ENCODE peak calls at places on chromosomes 3 and 15, in seven cellular contexts. One of them, this sample, is unnamed.

GRCh38 chr3:140180603-140181002 is 245.6 kb downstream of the CLSTN2 start:
- DNase-seq in IMR-90: no peak
- DNase-seq in body of pancreas: no peak
- DNase-seq in A549: no peak
- DNase-seq in NB4: no peak
- DNase-seq in breast epithelium: no peak
- DNase-seq in heart left ventricle: no peak
- DNase-seq in this sample: no peak

GRCh38 chr15:98560338-98560737 is 88.0 kb upstream of the IGF1R start:
- DNase-seq in IMR-90: no peak
- DNase-seq in body of pancreas: no peak
- DNase-seq in A549: no peak
- DNase-seq in NB4: no peak
- DNase-seq in breast epithelium: no peak
- DNase-seq in heart left ventricle: no peak
- DNase-seq in this sample: no peak

GRCh38 chr3:10004960-10005564 is 18.4 kb upstream of the EMC3 start:
- DNase-seq in IMR-90: no peak
- DNase-seq in body of pancreas: no peak
- DNase-seq in A549: no peak
- DNase-seq in NB4: no peak
- DNase-seq in breast epithelium: no peak
- DNase-seq in heart left ventricle: no peak
- DNase-seq in this sample: no peak

GRCh38 chr3:108408883-108409612 is 101.3 kb downstream of the MYH15 start:
- DNase-seq in IMR-90: no peak
- DNase-seq in body of pancreas: no peak
- DNase-seq in A549: no peak
- DNase-seq in NB4: no peak
- DNase-seq in breast epithelium: no peak
- DNase-seq in heart left ventricle: no peak
- DNase-seq in this sample: no peak

GRCh38 chr3:18389108-18389733 is 35.9 kb downstream of the SATB1 start:
- DNase-seq in IMR-90: peak; percentile 5
- DNase-seq in body of pancreas: peak; percentile 5
- DNase-seq in A549: no peak
- DNase-seq in NB4: peak; percentile 38
- DNase-seq in breast epithelium: no peak
- DNase-seq in heart left ventricle: no peak
- DNase-seq in this sample: no peak

GRCh38 chr3:134341391-134341790 is 32.9 kb downstream of the AMOTL2 start:
- DNase-seq in IMR-90: no peak
- DNase-seq in body of pancreas: no peak
- DNase-seq in A549: no peak
- DNase-seq in NB4: no peak
- DNase-seq in breast epithelium: no peak
- DNase-seq in heart left ventricle: no peak
- DNase-seq in this sample: peak; percentile 13

GRCh38 chr3:121924734-121925133 is 30.5 kb downstream of the SLC15A2 start:
- DNase-seq in IMR-90: no peak
- DNase-seq in body of pancreas: no peak
- DNase-seq in A549: no peak
- DNase-seq in NB4: no peak
- DNase-seq in breast epithelium: no peak
- DNase-seq in heart left ventricle: no peak
- DNase-seq in this sample: no peak

GRCh38 chr15:84793431-84793830 is 23.7 kb upstream of the ALPK3 start:
- DNase-seq in IMR-90: no peak
- DNase-seq in body of pancreas: no peak
- DNase-seq in A549: no peak
- DNase-seq in NB4: no peak
- DNase-seq in breast epithelium: no peak
- DNase-seq in heart left ventricle: no peak
- DNase-seq in this sample: no peak

GRCh38 chr3:106457278-106458210 is 588.7 kb upstream of the CBLB start:
- DNase-seq in IMR-90: peak; percentile 90
- DNase-seq in body of pancreas: peak; percentile 3
- DNase-seq in A549: peak; percentile 29
- DNase-seq in NB4: peak; percentile 56
- DNase-seq in breast epithelium: peak; percentile 35
- DNase-seq in heart left ventricle: peak; percentile 60
- DNase-seq in this sample: no peak

GRCh38 chr3:13016726-13017255 is 56.4 kb downstream of the IQSEC1 start:
- DNase-seq in IMR-90: no peak
- DNase-seq in body of pancreas: no peak
- DNase-seq in A549: no peak
- DNase-seq in NB4: no peak
- DNase-seq in breast epithelium: no peak
- DNase-seq in heart left ventricle: no peak
- DNase-seq in this sample: peak; percentile 56

GRCh38 chr3:43346990-43347749 is 60.8 kb downstream of the SNRK start:
- DNase-seq in IMR-90: peak; percentile 21
- DNase-seq in body of pancreas: no peak
- DNase-seq in A549: no peak
- DNase-seq in NB4: no peak
- DNase-seq in breast epithelium: no peak
- DNase-seq in heart left ventricle: no peak
- DNase-seq in this sample: no peak

GRCh38 chr3:50604628-50605588 is 6.7 kb downstream of the CISH start:
- DNase-seq in IMR-90: no peak
- DNase-seq in body of pancreas: peak; percentile 94
- DNase-seq in A549: no peak
- DNase-seq in NB4: peak; percentile 29
- DNase-seq in breast epithelium: peak; percentile 89
- DNase-seq in heart left ventricle: peak; percentile 91
- DNase-seq in this sample: peak; percentile 89

GRCh38 chr3:47082519-47082918 is 81.4 kb downstream of the SETD2 start:
- DNase-seq in IMR-90: peak; percentile 89
- DNase-seq in body of pancreas: no peak
- DNase-seq in A549: no peak
- DNase-seq in NB4: peak; percentile 49
- DNase-seq in breast epithelium: no peak
- DNase-seq in heart left ventricle: no peak
- DNase-seq in this sample: no peak

GRCh38 chr3:99753268-99753975 is 64.2 kb upstream of the CMSS1 start:
- DNase-seq in IMR-90: peak; percentile 86
- DNase-seq in body of pancreas: peak; percentile 6
- DNase-seq in A549: peak; percentile 13
- DNase-seq in NB4: peak; percentile 66
- DNase-seq in breast epithelium: no peak
- DNase-seq in heart left ventricle: no peak
- DNase-seq in this sample: no peak

GRCh38 chr3:30007668-30008067 is 598.7 kb upstream of the TGFBR2 start:
- DNase-seq in IMR-90: no peak
- DNase-seq in body of pancreas: no peak
- DNase-seq in A549: no peak
- DNase-seq in NB4: peak; percentile 68
- DNase-seq in breast epithelium: no peak
- DNase-seq in heart left ventricle: no peak
- DNase-seq in this sample: no peak

GRCh38 chr3:44509985-44510360 is 32.5 kb upstream of the ZNF445 start:
- DNase-seq in IMR-90: peak; percentile 17
- DNase-seq in body of pancreas: peak; percentile 46
- DNase-seq in A549: peak; percentile 5
- DNase-seq in NB4: peak; percentile 51
- DNase-seq in breast epithelium: no peak
- DNase-seq in heart left ventricle: no peak
- DNase-seq in this sample: no peak

GRCh38 chr3:185824051-185824466 is 783 bp downstream of the IGF2BP2 start:
- DNase-seq in IMR-90: no peak
- DNase-seq in body of pancreas: peak; percentile 11
- DNase-seq in A549: no peak
- DNase-seq in NB4: peak; percentile 37
- DNase-seq in breast epithelium: no peak
- DNase-seq in heart left ventricle: peak; percentile 32
- DNase-seq in this sample: peak; percentile 78

GRCh38 chr3:185822957-185823279 is 1.9 kb downstream of the IGF2BP2 start:
- DNase-seq in IMR-90: no peak
- DNase-seq in body of pancreas: no peak
- DNase-seq in A549: no peak
- DNase-seq in NB4: no peak
- DNase-seq in breast epithelium: no peak
- DNase-seq in heart left ventricle: no peak
- DNase-seq in this sample: no peak

GRCh38 chr3:185822221-185822956 is 2.5 kb downstream of the IGF2BP2 start:
- DNase-seq in IMR-90: peak; percentile 87
- DNase-seq in body of pancreas: no peak
- DNase-seq in A549: no peak
- DNase-seq in NB4: no peak
- DNase-seq in breast epithelium: no peak
- DNase-seq in heart left ventricle: no peak
- DNase-seq in this sample: no peak

GRCh38 chr3:185824467-185825378 is at the start of gene IGF2BP2:
- DNase-seq in IMR-90: peak; percentile 80
- DNase-seq in body of pancreas: peak; percentile 65
- DNase-seq in A549: peak; percentile 29
- DNase-seq in NB4: peak; percentile 81
- DNase-seq in breast epithelium: no peak
- DNase-seq in heart left ventricle: peak; percentile 67
- DNase-seq in this sample: peak; percentile 90

DNA sequence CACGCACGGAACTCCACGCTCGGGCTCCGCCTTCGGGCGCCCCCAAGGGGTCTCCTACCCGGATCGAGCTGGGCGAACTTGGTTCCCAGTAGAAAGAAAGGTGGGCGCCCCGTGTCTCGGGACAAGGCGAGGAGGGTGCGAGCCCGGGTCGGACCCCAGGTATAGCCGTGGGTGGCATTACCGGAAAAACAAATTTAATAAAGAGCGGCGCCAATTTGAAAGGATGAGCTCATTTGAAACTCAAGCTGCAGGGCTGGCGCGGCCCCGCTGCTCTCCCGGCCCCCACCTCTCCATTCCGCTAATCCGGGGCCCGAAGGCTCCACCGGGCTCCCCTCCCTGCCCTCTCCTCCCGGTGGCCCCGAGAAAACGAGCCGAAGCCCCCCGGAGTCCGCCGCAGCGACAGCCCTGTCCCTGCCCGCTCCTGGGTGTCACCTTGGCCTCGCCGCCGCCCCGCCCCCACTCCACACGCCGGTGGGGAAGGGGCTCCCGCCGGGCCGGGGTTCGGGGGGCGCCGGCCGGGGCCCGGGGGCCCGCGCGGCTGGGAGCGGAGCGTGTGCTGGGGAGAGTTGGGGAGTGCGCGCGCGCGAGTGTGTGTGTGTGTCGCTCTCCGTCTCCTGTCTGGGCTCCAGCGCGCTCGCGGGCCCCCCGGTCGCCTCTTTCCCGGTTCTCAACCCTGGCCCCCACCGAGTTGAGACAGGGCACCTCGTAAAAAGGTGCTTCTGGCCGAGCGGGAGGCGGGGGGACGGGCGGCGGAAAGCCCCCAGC is 1.4 kb downstream of the IGF2BP2 start:
- DNase-seq in IMR-90: peak; percentile 41
- DNase-seq in body of pancreas: peak; percentile 40
- DNase-seq in A549: no peak
- DNase-seq in NB4: peak; percentile 58
- DNase-seq in breast epithelium: no peak
- DNase-seq in heart left ventricle: peak; percentile 51
- DNase-seq in this sample: peak; percentile 82
- TF ChIP-seq POLR2A in IMR-90: no peak
- TF ChIP-seq POLR2A in body of pancreas: peak; percentile 9
- TF ChIP-seq POLR2A in A549: no peak
- TF ChIP-seq POLR2A in NB4: peak; percentile 22
- TF ChIP-seq POLR2A in breast epithelium: no peak
- TF ChIP-seq POLR2A in heart left ventricle: no peak
- TF ChIP-seq POLR2A in this sample: no peak

DNA sequence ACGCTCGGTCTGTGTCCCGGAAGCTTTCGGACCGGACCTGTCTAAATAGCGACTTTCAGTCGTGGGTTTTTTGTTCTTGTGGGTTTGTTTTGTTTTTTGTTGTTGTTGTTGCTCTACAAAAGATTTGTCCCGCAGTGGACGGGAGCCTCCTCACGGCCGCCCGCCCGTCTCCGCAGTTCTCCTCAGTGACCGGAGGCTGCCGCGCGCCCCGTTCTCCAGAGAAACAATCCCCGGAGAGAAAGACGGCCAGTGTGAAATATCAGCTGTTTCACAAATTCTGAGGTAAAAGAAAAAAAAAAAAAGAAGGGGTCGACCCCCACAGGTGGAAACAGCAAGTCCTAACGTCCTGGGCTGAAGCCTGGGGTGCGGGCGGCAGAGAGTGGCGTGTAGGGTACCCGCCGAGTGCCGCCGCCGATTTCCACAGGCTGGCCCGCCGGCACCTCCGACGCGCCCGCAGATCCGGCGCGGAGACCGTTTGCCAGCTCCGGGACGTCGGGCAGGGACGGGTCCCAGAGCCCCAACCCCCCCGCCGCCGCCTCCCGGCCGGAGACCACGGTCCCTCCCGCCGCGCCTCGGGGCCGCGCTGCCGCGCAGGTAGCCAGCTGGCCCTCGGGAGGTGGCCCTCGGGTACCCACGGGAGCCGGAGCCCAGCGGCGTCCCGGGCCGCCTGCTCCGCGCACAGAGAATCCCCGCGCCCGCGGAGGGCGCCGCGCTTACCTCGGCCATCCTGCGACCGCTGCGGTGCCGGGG is 476 bp downstream of the BNC1 start:
- DNase-seq in IMR-90: no peak
- DNase-seq in body of pancreas: no peak
- DNase-seq in A549: no peak
- DNase-seq in NB4: no peak
- DNase-seq in breast epithelium: no peak
- DNase-seq in heart left ventricle: no peak
- DNase-seq in this sample: no peak
- TF ChIP-seq CTCF in IMR-90: no peak
- TF ChIP-seq CTCF in body of pancreas: no peak
- TF ChIP-seq CTCF in A549: no peak
- TF ChIP-seq CTCF in NB4: no peak
- TF ChIP-seq CTCF in breast epithelium: no peak
- TF ChIP-seq CTCF in heart left ventricle: no peak
- TF ChIP-seq CTCF in this sample: no peak

GRCh38 chr15:52481915-52482314 is 46.8 kb downstream of the MYO5A start:
- DNase-seq in IMR-90: peak; percentile 84
- DNase-seq in body of pancreas: peak; percentile 53
- DNase-seq in A549: no peak
- DNase-seq in NB4: peak; percentile 90
- DNase-seq in breast epithelium: no peak
- DNase-seq in heart left ventricle: no peak
- DNase-seq in this sample: no peak
- TF ChIP-seq POLR2A in IMR-90: no peak
- TF ChIP-seq POLR2A in body of pancreas: no peak
- TF ChIP-seq POLR2A in A549: no peak
- TF ChIP-seq POLR2A in NB4: no peak
- TF ChIP-seq POLR2A in breast epithelium: no peak
- TF ChIP-seq POLR2A in heart left ventricle: no peak
- TF ChIP-seq POLR2A in this sample: no peak

GRCh38 chr15:74176262-74177208 is 3.0 kb downstream of the ISLR start:
- DNase-seq in IMR-90: no peak
- DNase-seq in body of pancreas: no peak
- DNase-seq in A549: no peak
- DNase-seq in NB4: no peak
- DNase-seq in breast epithelium: peak; percentile 15
- DNase-seq in heart left ventricle: no peak
- DNase-seq in this sample: peak; percentile 66
- TF ChIP-seq CTCF in IMR-90: no peak
- TF ChIP-seq CTCF in body of pancreas: no peak
- TF ChIP-seq CTCF in A549: no peak
- TF ChIP-seq CTCF in NB4: no peak
- TF ChIP-seq CTCF in breast epithelium: no peak
- TF ChIP-seq CTCF in heart left ventricle: no peak
- TF ChIP-seq CTCF in this sample: no peak